ENCODE peak calls at places on chromosomes 7 and 10, in nine cellular contexts. T is kidney epithelial cell; N is progenitor cell of endocrine pancreas; B is B cell; L is tibial nerve; R is neural crest cell; Z is CD4-positive, alpha-beta T cell; V is GM13977; G is Calu3. I is an unnamed sample.

GRCh38 chr7:44882899-44883298 is 2.4 kb downstream of the PURB start:
- DNase-seq in V (no peak), L (no peak), T (no peak), G (no peak), Z (no peak), R (no peak), B (no peak), N (no peak), I (no peak)

GRCh38 chr7:154960063-154960790 is 42.7 kb downstream of the PAXIP1 start:
- DNase-seq in G (no peak), R (no peak), B (no peak), N (no peak), T (no peak), V (no peak), Z (no peak), L (no peak), I (no peak)

GRCh38 chr7:100539436-100540006 is 518 bp downstream of the AGFG2 start:
- DNase-seq in L (no peak), B (no peak), R (peak), N (no peak), V (no peak), Z (no peak), T (no peak), G (no peak), I (no peak)

GRCh38 chr7:66015440-66016130 is 33.6 kb upstream of the GUSB start:
- DNase-seq in V (no peak), R (no peak), N (no peak), B (no peak), G (no peak), Z (no peak), L (no peak), T (no peak), I (no peak)

GRCh38 chr10:46284286-46285229 is 2.2 kb upstream of the ANTXRL start:
- DNase-seq in B (peak), L (peak), Z (peak), G (peak), R (peak), V (peak), N (peak), T (no peak), I (peak)

GRCh38 chr10:127906548-127907377 is at the start of gene PTPRE:
- DNase-seq in B (peak), R (peak), V (peak), Z (peak), G (peak), T (no peak), N (peak), L (no peak), I (peak)

GRCh38 chr10:101224910-101225823 is 4.1 kb downstream of the LBX1 start:
- DNase-seq in T (no peak), R (no peak), V (no peak), B (peak), Z (no peak), G (no peak), N (no peak), L (no peak), I (no peak)

GRCh38 chr10:132974249-132974796 is 32.0 kb upstream of the CFAP46 start:
- DNase-seq in L (no peak), R (no peak), Z (no peak), N (no peak), B (no peak), G (no peak), T (no peak), V (no peak), I (no peak)

GRCh38 chr10:52172581-52172980 is 141.5 kb upstream of the DKK1 start:
- DNase-seq in L (no peak), V (no peak), B (no peak), N (no peak), Z (no peak), T (no peak), G (no peak), R (no peak), I (no peak)

GRCh38 chr7:17971392-17971791 is 31.1 kb upstream of the SNX13 start:
- DNase-seq in B (no peak), L (no peak), R (no peak), V (no peak), T (no peak), N (no peak), G (no peak), Z (no peak), I (no peak)
- TF ChIP-seq CTCF in B (no peak), L (no peak), R (no peak), V (no peak), T (no peak), N (no peak), G (peak), Z (no peak), I (no peak)

GRCh38 chr10:15349133-15349532 is 22.0 kb downstream of the FAM171A1 start:
- DNase-seq in N (no peak), T (no peak), L (no peak), Z (no peak), V (no peak), R (no peak), G (no peak), B (no peak), I (no peak)

GRCh38 chr10:15345450-15345849 is 25.6 kb downstream of the FAM171A1 start:
- DNase-seq in R (no peak), T (no peak), Z (no peak), N (no peak), B (no peak), V (no peak), L (no peak), G (no peak), I (no peak)

GRCh38 chr10:15348579-15348978 is 22.5 kb downstream of the FAM171A1 start:
- DNase-seq in Z (no peak), R (no peak), N (no peak), V (no peak), T (no peak), L (no peak), G (no peak), B (no peak), I (no peak)

GRCh38 chr10:15346440-15347141 is 24.5 kb downstream of the FAM171A1 start:
- DNase-seq in B (no peak), R (no peak), T (no peak), Z (no peak), V (no peak), L (no peak), G (no peak), N (no peak), I (no peak)

DNA sequence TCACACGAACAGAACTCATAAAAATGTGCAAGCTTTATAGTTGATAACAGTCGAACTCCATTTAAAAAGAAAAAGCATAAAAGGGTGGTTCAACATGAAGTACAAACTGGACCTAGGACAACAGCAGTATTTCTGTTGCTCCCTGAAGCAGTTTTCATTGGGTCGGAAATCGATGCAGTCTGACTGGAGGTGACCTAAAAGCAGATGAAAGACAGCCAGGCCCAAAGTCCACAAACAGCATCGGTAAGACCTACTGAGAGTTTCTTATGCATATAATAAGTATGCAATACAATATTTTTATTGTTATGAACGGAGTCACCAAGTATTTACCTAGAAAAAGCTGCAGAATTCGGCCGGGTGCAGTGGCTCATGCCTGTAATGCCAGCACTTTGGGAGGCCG is 23.9 kb downstream of the FAM171A1 start:
- DNase-seq in T (no peak), Z (no peak), N (no peak), B (no peak), L (no peak), R (no peak), G (no peak), V (no peak), I (no peak)
- TF ChIP-seq CTCF in T (no peak), Z (no peak), N (no peak), B (no peak), L (no peak), R (no peak), G (no peak), V (no peak), I (no peak)

GRCh38 chr10:114279886-114280644 is 41.0 kb downstream of the VWA2 start:
- DNase-seq in G (no peak), L (no peak), N (no peak), Z (no peak), V (no peak), R (no peak), B (no peak), T (no peak), I (no peak)

GRCh38 chr10:114282526-114282925 is 43.5 kb downstream of the VWA2 start:
- DNase-seq in Z (no peak), B (no peak), L (no peak), V (no peak), T (no peak), R (no peak), N (no peak), G (no peak), I (no peak)

GRCh38 chr10:114281006-114281405 is 42.0 kb downstream of the VWA2 start:
- DNase-seq in B (no peak), L (no peak), V (no peak), N (no peak), G (no peak), R (no peak), T (no peak), Z (no peak), I (no peak)

GRCh38 chr10:114283091-114283490 is 44.0 kb downstream of the VWA2 start:
- DNase-seq in T (no peak), Z (no peak), L (no peak), N (no peak), R (no peak), B (no peak), V (no peak), G (no peak), I (no peak)

DNA sequence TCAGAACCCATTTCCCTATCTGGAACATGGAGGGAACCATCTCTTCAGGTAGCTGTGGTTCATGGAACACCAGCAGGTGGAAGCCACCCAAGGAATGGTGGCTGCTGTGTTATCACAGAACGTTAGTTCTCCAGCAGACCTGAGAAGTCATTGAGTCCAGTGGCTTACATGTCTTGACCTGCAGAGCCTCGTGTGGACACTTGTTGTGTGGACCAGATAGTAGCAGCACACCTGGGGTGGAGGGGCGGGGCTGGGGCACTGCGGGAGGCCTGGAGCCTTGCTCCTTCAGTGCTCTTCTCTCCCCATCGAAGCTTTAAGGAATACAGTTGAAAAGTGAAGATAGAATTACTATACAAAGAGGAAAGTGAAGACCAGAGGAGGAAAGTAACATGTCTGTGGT is 42.4 kb downstream of the VWA2 start:
- DNase-seq in R (no peak), T (no peak), B (no peak), N (no peak), G (no peak), Z (no peak), V (no peak), L (no peak), I (no peak)
- TF ChIP-seq CTCF in R (no peak), T (no peak), B (no peak), N (no peak), G (no peak), Z (no peak), V (no peak), L (no peak), I (no peak)

GRCh38 chr7:150417863-150418262 is 32.6 kb upstream of the GIMAP8 start:
- DNase-seq in N (no peak), G (no peak), V (no peak), R (no peak), B (no peak), T (no peak), L (no peak), Z (no peak), I (no peak)
- TF ChIP-seq CTCF in N (peak), G (no peak), V (peak), R (no peak), B (no peak), T (no peak), L (no peak), Z (no peak), I (no peak)

GRCh38 chr10:93074137-93074596 is 474 bp downstream of the CYP26A1 start:
- DNase-seq in N (no peak), B (peak), Z (no peak), R (no peak), V (no peak), G (peak), L (no peak), T (no peak), I (no peak)
- TF ChIP-seq CTCF in N (peak), B (no peak), Z (no peak), R (no peak), V (peak), G (peak), L (no peak), T (no peak), I (peak)

GRCh38 chr7:126856691-126857291 is 395.9 kb downstream of the GRM8 start:
- DNase-seq in L (no peak), G (no peak), Z (no peak), B (no peak), V (peak), N (no peak), R (no peak), T (no peak), I (peak)
- TF ChIP-seq CTCF in L (no peak), G (peak), Z (peak), B (no peak), V (peak), N (peak), R (peak), T (peak), I (peak)

DNA sequence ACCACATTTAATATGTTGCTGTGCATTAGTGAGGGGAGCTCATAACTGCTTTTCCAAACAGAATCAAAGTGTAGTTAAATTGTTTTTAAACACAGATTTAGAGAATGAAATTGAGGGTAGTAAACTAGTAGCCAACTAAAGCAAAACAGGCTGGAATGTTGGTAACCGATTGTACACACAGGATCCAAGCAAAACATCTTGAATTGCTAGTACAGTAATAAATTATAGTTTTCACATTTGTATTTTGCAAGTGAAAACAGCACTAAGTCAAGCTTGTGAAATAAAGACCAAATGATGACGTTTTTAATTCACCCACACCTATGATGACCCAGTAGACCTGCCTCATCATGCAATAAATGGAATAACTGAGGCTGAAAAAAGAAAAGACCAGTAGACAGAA is 198.3 kb downstream of the HDAC9 start:
- DNase-seq in V (no peak), R (no peak), B (no peak), Z (no peak), L (no peak), N (no peak), T (no peak), G (no peak), I (no peak)
- TF ChIP-seq CTCF in V (no peak), R (no peak), B (no peak), Z (no peak), L (no peak), N (no peak), T (no peak), G (no peak), I (no peak)

GRCh38 chr10:120940299-120940900 is 89.2 kb downstream of the WDR11 start:
- DNase-seq in T (no peak), Z (no peak), L (no peak), V (no peak), N (no peak), B (no peak), R (no peak), G (no peak), I (no peak)
- TF ChIP-seq CTCF in T (no peak), Z (no peak), L (no peak), V (no peak), N (peak), B (no peak), R (no peak), G (no peak), I (no peak)

GRCh38 chr7:83271212-83272099 is 108.8 kb upstream of the PCLO start:
- DNase-seq in G (no peak), Z (no peak), V (no peak), T (peak), L (no peak), B (no peak), R (no peak), N (no peak), I (no peak)
- TF ChIP-seq CTCF in G (no peak), Z (no peak), V (peak), T (peak), L (no peak), B (no peak), R (peak), N (peak), I (peak)

GRCh38 chr10:72274213-72274729 is 547 bp downstream of the DDIT4 start:
- DNase-seq in V (peak), Z (no peak), N (peak), G (no peak), B (no peak), T (no peak), R (no peak), L (no peak), I (no peak)

GRCh38 chr10:72274730-72275350 is 1.1 kb downstream of the DDIT4 start:
- DNase-seq in R (peak), G (peak), V (peak), Z (peak), T (no peak), B (peak), L (peak), N (peak), I (peak)

GRCh38 chr10:72270607-72271281 is 3.0 kb upstream of the DDIT4 start:
- DNase-seq in G (no peak), B (no peak), L (no peak), V (no peak), Z (no peak), T (no peak), N (no peak), R (no peak), I (no peak)

GRCh38 chr10:72273410-72274212 is at the start of gene DDIT4:
- DNase-seq in T (peak), N (peak), G (peak), B (peak), R (peak), Z (peak), L (peak), V (peak), I (peak)

GRCh38 chr10:72272689-72273409 is 875 bp upstream of the DDIT4 start:
- DNase-seq in B (peak), Z (no peak), L (peak), G (peak), R (peak), T (peak), V (peak), N (peak), I (peak)
- TF ChIP-seq CTCF in B (no peak), Z (no peak), L (no peak), G (no peak), R (no peak), T (no peak), V (no peak), N (no peak), I (no peak)

I was measured in GM10248.